ENCODE peak calls at places on chromosomes 4 and X, in ten cellular contexts. G is occipital lobe, P is substantia nigra, T is HT1080, Q is PC-3, Z is OCI-LY7, I is left cardiac atrium, F is type B pancreatic cell, X is fibroblast of the conjunctiva, E is lung. B is an unnamed sample.

GRCh38 chr4:46270986-46271596 is 118.8 kb downstream of the GABRA2 start:
- DNase-seq in G (no peak), P (no peak), T (peak), Q (peak), Z (peak), I (no peak), F (no peak), X (peak), E (no peak), B (no peak)

GRCh38 chrX:154986826-154987575 is 35.5 kb downstream of the F8 start:
- DNase-seq in G (no peak), P (no peak), T (no peak), Q (peak), Z (peak), I (no peak), F (no peak), X (no peak), E (no peak), B (no peak)

GRCh38 chr4:147833254-147833653 is 101.4 kb downstream of the ARHGAP10 start:
- DNase-seq in G (no peak), P (no peak), T (peak), Q (no peak), Z (no peak), I (no peak), F (no peak), X (no peak), E (no peak), B (no peak)

GRCh38 chr4:85824166-85824945 is 349.4 kb downstream of the ARHGAP24 start:
- DNase-seq in G (no peak), P (no peak), T (no peak), Q (no peak), Z (no peak), I (no peak), F (no peak), X (no peak), E (no peak), B (no peak)

GRCh38 chrX:34879876-34880275 is 62.7 kb upstream of the FAM47B start:
- DNase-seq in G (no peak), P (no peak), T (no peak), Q (no peak), Z (no peak), I (no peak), F (no peak), X (no peak), E (no peak), B (no peak)

GRCh38 chr4:829761-830655 is 4.1 kb upstream of the CPLX1 start:
- DNase-seq in G (no peak), P (no peak), T (no peak), Q (no peak), Z (no peak), I (no peak), F (no peak), X (no peak), E (no peak), B (no peak)

GRCh38 chr4:21202959-21203358 is 502.7 kb downstream of the PACRGL start:
- DNase-seq in G (peak), P (no peak), T (peak), Q (no peak), Z (no peak), I (no peak), F (no peak), X (no peak), E (no peak), B (no peak)

GRCh38 chrX:40581333-40581910 is 652 bp downstream of the ATP6AP2 start:
- DNase-seq in G (no peak), P (no peak), T (no peak), Q (peak), Z (peak), I (no peak), F (no peak), X (no peak), E (no peak), B (no peak)

GRCh38 chr4:7760706-7761105 is 179.0 kb downstream of the AFAP1 start:
- DNase-seq in G (no peak), P (no peak), T (no peak), Q (no peak), Z (no peak), I (peak), F (no peak), X (no peak), E (no peak), B (peak)

GRCh38 chr4:127138586-127138985 is 494.2 kb upstream of the INTU start:
- DNase-seq in G (no peak), P (no peak), T (no peak), Q (no peak), Z (no peak), I (no peak), F (no peak), X (no peak), E (no peak), B (no peak)

GRCh38 chr4:118281611-118282442 is 71.0 kb downstream of the PRSS12 start:
- DNase-seq in G (no peak), P (no peak), T (peak), Q (no peak), Z (no peak), I (peak), F (no peak), X (no peak), E (no peak), B (peak)

GRCh38 chr4:48044298-48044697 is 27.7 kb downstream of the NIPAL1 start:
- DNase-seq in G (no peak), P (no peak), T (no peak), Q (no peak), Z (no peak), I (no peak), F (no peak), X (no peak), E (no peak), B (no peak)

GRCh38 chr4:26220704-26221103 is 100.1 kb upstream of the RBPJ start:
- DNase-seq in G (no peak), P (no peak), T (no peak), Q (peak), Z (no peak), I (no peak), F (no peak), X (peak), E (no peak), B (no peak)

GRCh38 chrX:67545772-67546495 is 2.1 kb downstream of the AR start:
- DNase-seq in G (no peak), P (peak), T (no peak), Q (no peak), Z (no peak), I (peak), F (no peak), X (no peak), E (no peak), B (peak)

GRCh38 chr4:185925910-185926360 is 113.9 kb upstream of the SORBS2 start:
- DNase-seq in G (no peak), P (no peak), T (no peak), Q (no peak), Z (no peak), I (peak), F (no peak), X (no peak), E (no peak), B (peak)

GRCh38 chr4:104942990-104943758 is 203.5 kb upstream of the TET2 start:
- DNase-seq in G (no peak), P (no peak), T (no peak), Q (no peak), Z (no peak), I (no peak), F (no peak), X (no peak), E (no peak), B (no peak)

GRCh38 chr4:78622253-78622979 is 70.8 kb downstream of the ANXA3 start:
- DNase-seq in G (no peak), P (no peak), T (peak), Q (peak), Z (no peak), I (no peak), F (no peak), X (peak), E (no peak), B (no peak)

GRCh38 chr4:103405415-103405814 is 207.3 kb upstream of the CENPE start:
- DNase-seq in G (no peak), P (no peak), T (no peak), Q (no peak), Z (no peak), I (no peak), F (no peak), X (no peak), E (no peak), B (no peak)

GRCh38 chrX:13029341-13029740 is 15.1 kb downstream of the FAM9C start:
- DNase-seq in G (no peak), P (no peak), T (no peak), Q (peak), Z (no peak), I (peak), F (no peak), X (no peak), E (no peak), B (peak)

GRCh38 chr4:87243426-87244053 is 23.1 kb upstream of the KLHL8 start:
- DNase-seq in G (no peak), P (no peak), T (no peak), Q (no peak), Z (peak), I (no peak), F (no peak), X (no peak), E (no peak), B (no peak)

GRCh38 chr4:73726000-73726399 is 14.4 kb upstream of the CXCL8 start:
- DNase-seq in G (no peak), P (no peak), T (peak), Q (peak), Z (no peak), I (no peak), F (no peak), X (peak), E (no peak), B (no peak)

GRCh38 chrX:30620125-30620524 is 33.1 kb upstream of the GK start:
- DNase-seq in G (no peak), P (no peak), T (no peak), Q (no peak), Z (no peak), I (no peak), F (no peak), X (no peak), E (no peak), B (no peak)

GRCh38 chr4:177190995-177191568 is 118.6 kb upstream of the NEIL3 start:
- DNase-seq in G (no peak), P (no peak), T (no peak), Q (no peak), Z (no peak), I (no peak), F (no peak), X (no peak), E (no peak), B (no peak)

GRCh38 chr4:73770917-73771316 is 30.5 kb downstream of the CXCL8 start:
- DNase-seq in G (no peak), P (no peak), T (no peak), Q (no peak), Z (no peak), I (no peak), F (no peak), X (no peak), E (no peak), B (no peak)

GRCh38 chr4:99144070-99144469 is at the start of gene ADH4:
- DNase-seq in G (no peak), P (no peak), T (peak), Q (peak), Z (no peak), I (no peak), F (no peak), X (no peak), E (no peak), B (no peak)

GRCh38 chrX:102345916-102346315 is 93.9 kb downstream of the NXF2B start:
- DNase-seq in G (no peak), P (no peak), T (peak), Q (peak), Z (peak), I (peak), F (peak), X (peak), E (peak), B (peak)

GRCh38 chr4:73869130-73870055 is at the start of gene CXCL1:
- DNase-seq in G (no peak), P (no peak), T (no peak), Q (peak), Z (no peak), I (peak), F (no peak), X (no peak), E (peak), B (peak)

GRCh38 chr4:45350438-45350837 is 624.1 kb upstream of the GNPDA2 start:
- DNase-seq in G (no peak), P (no peak), T (peak), Q (peak), Z (no peak), I (no peak), F (no peak), X (no peak), E (no peak), B (no peak)

GRCh38 chr4:7457201-7458065 is 22.7 kb upstream of the PSAPL1 start:
- DNase-seq in G (no peak), P (no peak), T (no peak), Q (no peak), Z (no peak), I (no peak), F (no peak), X (no peak), E (no peak), B (no peak)

GRCh38 chrX:20412871-20413486 is 146.3 kb upstream of the RPS6KA3 start:
- DNase-seq in G (no peak), P (no peak), T (no peak), Q (no peak), Z (peak), I (peak), F (no peak), X (no peak), E (peak), B (peak)

GRCh38 chr4:83217721-83218522 is 66.7 kb downstream of the COQ2 start:
- DNase-seq in G (no peak), P (no peak), T (peak), Q (no peak), Z (peak), I (no peak), F (no peak), X (no peak), E (no peak), B (no peak)